ENCODE peak calls at places on chromosomes 4 and X, in nine cellular contexts. L is cardiac muscle cell, N is pancreas, Q is astrocyte, B is psoas muscle, D is PC-9, Z is DND-41, A is SK-N-SH, C is IMR-90. U is an unnamed sample.
A peak's percentile ranks its signal among the peaks of the same experiment; 100 is the strongest.

GRCh38 chr4:8010618-8011017 is 71.0 kb upstream of the AFAP1 start:
- DNase-seq in B (peak; percentile 54), N (peak; percentile 45), D (no peak), C (peak; percentile 57), L (peak; percentile 98), A (peak; percentile 96), Z (no peak), Q (peak; percentile 54), U (no peak)

GRCh38 chrX:21674430-21675186 is 16.5 kb upstream of the KLHL34 start:
- DNase-seq in Z (no peak), N (no peak), A (no peak), C (no peak), Q (no peak), L (no peak), D (no peak), B (no peak), U (no peak)

GRCh38 chr4:10534820-10535219 is 77.6 kb upstream of the ZNF518B start:
- DNase-seq in Z (no peak), A (no peak), B (no peak), Q (no peak), L (no peak), D (no peak), N (no peak), C (no peak), U (no peak)

GRCh38 chrX:84865113-84865512 is 138.6 kb upstream of the APOOL start:
- DNase-seq in D (no peak), B (no peak), A (no peak), L (no peak), Z (no peak), N (no peak), Q (no peak), C (no peak), U (no peak)

GRCh38 chr4:89492476-89493110 is 185.0 kb upstream of the GPRIN3 start:
- DNase-seq in L (no peak), B (no peak), Z (no peak), D (no peak), A (no peak), Q (peak; percentile 83), C (peak; percentile 92), N (no peak), U (no peak)

GRCh38 chrX:30735839-30736238 is 82.6 kb downstream of the GK start:
- DNase-seq in N (peak; percentile 18), Q (peak; percentile 2), B (peak; percentile 22), D (no peak), C (peak; percentile 56), Z (peak; percentile 62), A (peak; percentile 45), L (peak; percentile 79), U (peak; percentile 66)

GRCh38 chr4:184688447-184688846 is 38.9 kb downstream of the PRIMPOL start:
- DNase-seq in N (no peak), B (no peak), A (no peak), Z (no peak), Q (peak; percentile 93), C (peak; percentile 95), L (no peak), D (peak; percentile 88), U (no peak)

GRCh38 chrX:108070891-108071290 is 20.5 kb downstream of the PSMD10 start:
- DNase-seq in D (peak; percentile 73), L (no peak), A (no peak), Q (peak; percentile 74), N (no peak), B (no peak), C (peak; percentile 88), Z (no peak), U (no peak)

GRCh38 chr4:10086506-10087120 is 30.0 kb downstream of the WDR1 start:
- DNase-seq in Z (no peak), L (no peak), N (no peak), C (no peak), A (peak; percentile 7), Q (no peak), D (no peak), B (peak; percentile 15), U (no peak)

GRCh38 chr4:121048165-121048564 is 24.2 kb downstream of the NDNF start:
- DNase-seq in N (no peak), Q (no peak), Z (no peak), D (no peak), B (no peak), A (no peak), L (no peak), C (no peak), U (no peak)

GRCh38 chr4:7166981-7167700 is 25.2 kb upstream of the SORCS2 start:
- DNase-seq in Q (no peak), D (no peak), B (no peak), Z (no peak), C (no peak), A (no peak), L (no peak), N (peak; percentile 7), U (no peak)

GRCh38 chr4:164977243-164978164 is at the start of gene TRIM61:
- DNase-seq in A (peak; percentile 11), N (peak; percentile 18), L (peak; percentile 64), C (peak; percentile 54), D (no peak), Z (no peak), Q (peak; percentile 15), B (peak; percentile 58), U (peak; percentile 10)

GRCh38 chr4:52852696-52853095 is 9.4 kb upstream of the RASL11B start:
- DNase-seq in N (no peak), Q (peak; percentile 16), B (no peak), L (no peak), Z (no peak), A (no peak), C (no peak), D (no peak), U (no peak)

GRCh38 chr4:54727346-54727745 is 69.6 kb downstream of the KIT start:
- DNase-seq in D (no peak), C (no peak), A (no peak), N (no peak), L (no peak), Q (no peak), B (no peak), Z (no peak), U (no peak)

GRCh38 chr4:124459922-124460301 is 252.6 kb downstream of the ANKRD50 start:
- DNase-seq in A (no peak), Z (no peak), L (no peak), C (no peak), D (no peak), B (no peak), Q (no peak), N (no peak), U (no peak)

GRCh38 chr4:17811078-17811603 is 362 bp downstream of the NCAPG start:
- DNase-seq in B (peak; percentile 16), N (no peak), A (no peak), D (no peak), C (no peak), L (no peak), Q (no peak), Z (peak; percentile 46), U (no peak)

GRCh38 chr4:136342666-136343065 is 1189.6 kb downstream of the PCDH18 start:
- DNase-seq in L (no peak), Q (peak; percentile 15), N (no peak), C (no peak), D (no peak), B (no peak), A (no peak), Z (no peak), U (no peak)

GRCh38 chrX:1465261-1466231 is 12.8 kb upstream of the ASMTL start:
- DNase-seq in B (no peak), D (no peak), Z (peak; percentile 2), C (no peak), N (peak; percentile 10), L (no peak), Q (no peak), A (no peak), U (no peak)

GRCh38 chr4:119244832-119245231 is 32.3 kb downstream of the USP53 start:
- DNase-seq in Z (no peak), D (no peak), A (no peak), N (no peak), L (no peak), B (no peak), C (no peak), Q (no peak), U (no peak)

GRCh38 chr4:105147226-105148151 is 813 bp downstream of the TET2 start:
- DNase-seq in N (peak; percentile 42), B (no peak), C (peak; percentile 44), D (no peak), Z (no peak), Q (peak; percentile 42), A (peak; percentile 62), L (peak; percentile 66), U (peak; percentile 35)

GRCh38 chr4:53321151-53321987 is 44.5 kb downstream of the SCFD2 start:
- DNase-seq in C (peak; percentile 86), A (no peak), D (peak; percentile 41), Z (no peak), Q (peak; percentile 88), L (no peak), B (no peak), N (no peak), U (no peak)

GRCh38 chrX:47644557-47645091 is 5.7 kb downstream of the ELK1 start:
- DNase-seq in D (no peak), C (peak; percentile 44), Q (no peak), A (peak; percentile 65), Z (no peak), L (peak; percentile 61), N (no peak), B (no peak), U (peak; percentile 31)

GRCh38 chr4:57191523-57192034 is 81.4 kb upstream of the IGFBP7 start:
- DNase-seq in C (no peak), D (no peak), N (peak; percentile 19), Q (peak; percentile 17), A (no peak), Z (no peak), B (no peak), L (no peak), U (no peak)
- H3K4me1 ChIP-seq in C (no peaks in the 10 kb centered on the region), D (no peaks in the 10 kb centered on the region), N (no peaks in the 10 kb centered on the region), Q (no peaks in the 10 kb centered on the region), A (no peaks in the 10 kb centered on the region), Z (no peaks in the 10 kb centered on the region), B (no peaks in the 10 kb centered on the region), L (no peaks in the 10 kb centered on the region), U (no peaks in the 10 kb centered on the region)

DNA sequence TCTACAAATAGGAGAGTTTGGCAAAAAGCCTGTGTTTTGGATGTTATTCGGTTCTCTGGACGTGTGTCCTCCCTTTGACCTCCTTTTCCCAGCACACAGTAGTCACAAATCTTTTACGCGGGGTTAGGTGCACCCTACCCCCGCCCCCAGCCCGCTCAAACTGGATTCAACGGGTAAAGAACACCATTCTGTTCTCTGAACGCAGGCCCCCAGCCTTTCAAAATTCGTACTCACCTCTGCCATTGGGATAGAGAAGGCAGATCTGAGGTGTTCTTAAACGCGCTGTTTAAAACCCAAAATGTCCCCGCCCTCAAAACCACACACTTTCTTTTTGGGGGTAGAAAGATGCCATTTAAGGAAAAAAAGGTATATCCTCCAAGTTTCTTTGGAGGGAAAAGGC is 2.7 kb downstream of the LEF1 start:
- DNase-seq in A (no peak), C (no peak), B (no peak), Z (peak; percentile 72), Q (no peak), N (no peak), L (no peak), D (no peak), U (peak; percentile 57)
- H3K4me3 ChIP-seq in A (no peak overlapping the region), C (no peak overlapping the region), B (peak overlapping the region; percentile 59), Z (peak overlapping the region; percentile 45), Q (peak overlapping the region; percentile 69), N (no peak overlapping the region), L (peak overlapping the region; percentile 96), D (peak overlapping the region; percentile 75), U (peak overlapping the region; percentile 81)

GRCh38 chr4:133323670-133324069 is 174.6 kb downstream of the PCDH10 start:
- DNase-seq in Q (no peak), C (no peak), A (no peak), Z (no peak), B (no peak), D (no peak), L (no peak), N (no peak), U (no peak)
- H3K27ac ChIP-seq in Q (no peak overlapping the region), C (no peak overlapping the region), A (no peak overlapping the region), Z (no peak overlapping the region), B (no peak overlapping the region), D (no peak overlapping the region), L (no peak overlapping the region), N (no peak overlapping the region), U (no peak overlapping the region)

GRCh38 chr4:26821677-26822503 is 38.8 kb upstream of the STIM2 start:
- DNase-seq in Q (no peak), Z (no peak), L (no peak), B (no peak), N (no peak), A (no peak), D (no peak), C (peak; percentile 20), U (no peak)
- H3K4me1 ChIP-seq in Q (peaks cover 8% of the 10 kb centered on the region), Z (no peaks in the 10 kb centered on the region), L (no peaks in the 10 kb centered on the region), B (no peaks in the 10 kb centered on the region), N (no peaks in the 10 kb centered on the region), A (no peaks in the 10 kb centered on the region), D (no peaks in the 10 kb centered on the region), C (no peaks in the 10 kb centered on the region), U (peaks cover 16% of the 10 kb centered on the region)

U was measured in CD4-positive, alpha-beta memory T cell.